ENCODE peak calls at places on chromosomes 12 and 14, in six cellular contexts. One of them, this sample, is unnamed.

GRCh38 chr14:98233656-98234055 is 1038.3 kb downstream of the BCL11B start:
- DNase-seq in cardiac fibroblast: no peak
- DNase-seq in mucosa of descending colon: no peak
- DNase-seq in astrocyte of the spinal cord: no peak
- DNase-seq in pancreas: no peak
- DNase-seq in AG04450: no peak
- DNase-seq in this sample: no peak

GRCh38 chr12:104370989-104371870 is 67.7 kb downstream of the EID3 start:
- DNase-seq in cardiac fibroblast: peak; percentile 58
- DNase-seq in mucosa of descending colon: no peak
- DNase-seq in astrocyte of the spinal cord: peak; percentile 49
- DNase-seq in pancreas: no peak
- DNase-seq in AG04450: no peak
- DNase-seq in this sample: peak; percentile 61

GRCh38 chr12:96711364-96711763 is 195.7 kb upstream of the NEDD1 start:
- DNase-seq in cardiac fibroblast: no peak
- DNase-seq in mucosa of descending colon: no peak
- DNase-seq in astrocyte of the spinal cord: no peak
- DNase-seq in pancreas: no peak
- DNase-seq in AG04450: no peak
- DNase-seq in this sample: no peak

GRCh38 chr12:123267335-123267920 is 4.2 kb downstream of the CDK2AP1 start:
- DNase-seq in cardiac fibroblast: no peak
- DNase-seq in mucosa of descending colon: no peak
- DNase-seq in astrocyte of the spinal cord: no peak
- DNase-seq in pancreas: no peak
- DNase-seq in AG04450: no peak
- DNase-seq in this sample: no peak

GRCh38 chr12:44551631-44552030 is 324.5 kb downstream of the NELL2 start:
- DNase-seq in cardiac fibroblast: no peak
- DNase-seq in mucosa of descending colon: no peak
- DNase-seq in astrocyte of the spinal cord: no peak
- DNase-seq in pancreas: no peak
- DNase-seq in AG04450: no peak
- DNase-seq in this sample: no peak

GRCh38 chr12:104154286-104154685 is 16.3 kb upstream of the NFYB start:
- DNase-seq in cardiac fibroblast: no peak
- DNase-seq in mucosa of descending colon: no peak
- DNase-seq in astrocyte of the spinal cord: no peak
- DNase-seq in pancreas: no peak
- DNase-seq in AG04450: no peak
- DNase-seq in this sample: no peak

GRCh38 chr12:101857043-101857558 is 20.3 kb upstream of the DRAM1 start:
- DNase-seq in cardiac fibroblast: peak; percentile 59
- DNase-seq in mucosa of descending colon: no peak
- DNase-seq in astrocyte of the spinal cord: peak; percentile 18
- DNase-seq in pancreas: no peak
- DNase-seq in AG04450: no peak
- DNase-seq in this sample: peak; percentile 78

GRCh38 chr12:94550964-94551363 is 91.3 kb upstream of the CEP83 start:
- DNase-seq in cardiac fibroblast: no peak
- DNase-seq in mucosa of descending colon: no peak
- DNase-seq in astrocyte of the spinal cord: no peak
- DNase-seq in pancreas: no peak
- DNase-seq in AG04450: no peak
- DNase-seq in this sample: no peak

GRCh38 chr12:111578276-111578970 is 20.7 kb downstream of the ATXN2 start:
- DNase-seq in cardiac fibroblast: peak; percentile 58
- DNase-seq in mucosa of descending colon: no peak
- DNase-seq in astrocyte of the spinal cord: peak; percentile 76
- DNase-seq in pancreas: no peak
- DNase-seq in AG04450: peak; percentile 51
- DNase-seq in this sample: peak; percentile 46

GRCh38 chr14:97107070-97107469 is 309.9 kb downstream of the VRK1 start:
- DNase-seq in cardiac fibroblast: no peak
- DNase-seq in mucosa of descending colon: no peak
- DNase-seq in astrocyte of the spinal cord: no peak
- DNase-seq in pancreas: no peak
- DNase-seq in AG04450: no peak
- DNase-seq in this sample: no peak

GRCh38 chr12:55797550-55797949 is 20.0 kb downstream of the SARNP start:
- DNase-seq in cardiac fibroblast: no peak
- DNase-seq in mucosa of descending colon: no peak
- DNase-seq in astrocyte of the spinal cord: no peak
- DNase-seq in pancreas: no peak
- DNase-seq in AG04450: no peak
- DNase-seq in this sample: no peak

GRCh38 chr12:52493172-52493571 is at the start of gene KRT6A:
- DNase-seq in cardiac fibroblast: no peak
- DNase-seq in mucosa of descending colon: no peak
- DNase-seq in astrocyte of the spinal cord: no peak
- DNase-seq in pancreas: no peak
- DNase-seq in AG04450: no peak
- DNase-seq in this sample: no peak

GRCh38 chr12:32697445-32697844 is 18.3 kb downstream of the DNM1L start:
- DNase-seq in cardiac fibroblast: no peak
- DNase-seq in mucosa of descending colon: no peak
- DNase-seq in astrocyte of the spinal cord: no peak
- DNase-seq in pancreas: no peak
- DNase-seq in AG04450: no peak
- DNase-seq in this sample: no peak

GRCh38 chr14:100341301-100342031 is 18.3 kb downstream of the SLC25A47 start:
- DNase-seq in cardiac fibroblast: peak; percentile 75
- DNase-seq in mucosa of descending colon: peak; percentile 21
- DNase-seq in astrocyte of the spinal cord: peak; percentile 76
- DNase-seq in pancreas: peak; percentile 67
- DNase-seq in AG04450: peak; percentile 55
- DNase-seq in this sample: peak; percentile 87

DNA sequence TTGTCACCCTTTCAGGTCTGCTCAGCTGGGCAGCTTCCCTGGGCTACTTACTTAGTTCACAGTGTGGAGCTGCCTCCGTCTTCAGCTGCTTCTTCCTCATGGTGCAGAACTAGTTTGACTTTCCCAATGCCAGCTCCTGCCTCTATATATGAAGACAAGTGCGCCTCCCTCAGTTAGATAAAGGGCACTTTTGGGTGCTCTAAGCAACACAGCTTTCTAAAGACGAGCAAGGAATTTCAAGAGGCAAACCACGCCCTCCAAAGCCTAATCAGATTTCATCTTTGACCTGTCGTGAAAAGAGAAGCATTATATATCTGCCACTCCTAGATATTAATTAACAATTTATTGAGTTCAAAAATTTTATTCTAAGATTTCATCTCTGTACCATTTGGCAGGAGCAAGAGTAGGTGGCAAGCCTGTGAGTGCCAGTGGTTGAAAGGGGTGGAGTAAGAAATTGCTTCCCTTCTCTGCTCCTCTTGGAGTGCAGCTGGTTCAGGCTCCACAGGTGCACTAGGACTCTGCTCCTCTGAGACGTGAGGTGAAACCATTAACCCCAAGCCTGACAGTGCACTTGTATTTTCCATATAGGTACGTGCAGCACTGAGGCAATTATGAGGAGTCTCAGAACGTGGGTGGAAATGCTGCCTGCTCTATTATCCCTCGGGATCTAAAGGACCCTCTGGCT is 2.1 kb upstream of the SLC11A2 start:
- DNase-seq in cardiac fibroblast: peak; percentile 59
- DNase-seq in mucosa of descending colon: peak; percentile 54
- DNase-seq in astrocyte of the spinal cord: peak; percentile 43
- DNase-seq in pancreas: peak; percentile 24
- DNase-seq in AG04450: no peak
- DNase-seq in this sample: peak; percentile 57
- TF ChIP-seq CTCF in cardiac fibroblast: peak; percentile 42
- TF ChIP-seq CTCF in mucosa of descending colon: no peak
- TF ChIP-seq CTCF in astrocyte of the spinal cord: peak; percentile 29
- TF ChIP-seq CTCF in pancreas: no peak
- TF ChIP-seq CTCF in AG04450: peak; percentile 39
- TF ChIP-seq CTCF in this sample: peak; percentile 41

GRCh38 chr14:69260979-69261605 is 1.1 kb downstream of the GALNT16 start:
- DNase-seq in cardiac fibroblast: no peak
- DNase-seq in mucosa of descending colon: peak; percentile 38
- DNase-seq in astrocyte of the spinal cord: no peak
- DNase-seq in pancreas: peak; percentile 44
- DNase-seq in AG04450: no peak
- DNase-seq in this sample: no peak

GRCh38 chr14:69262516-69262915 is 2.6 kb downstream of the GALNT16 start:
- DNase-seq in cardiac fibroblast: no peak
- DNase-seq in mucosa of descending colon: no peak
- DNase-seq in astrocyte of the spinal cord: no peak
- DNase-seq in pancreas: no peak
- DNase-seq in AG04450: no peak
- DNase-seq in this sample: no peak

GRCh38 chr14:69260246-69260978 is 454 bp downstream of the GALNT16 start:
- DNase-seq in cardiac fibroblast: peak; percentile 19
- DNase-seq in mucosa of descending colon: no peak
- DNase-seq in astrocyte of the spinal cord: no peak
- DNase-seq in pancreas: no peak
- DNase-seq in AG04450: no peak
- DNase-seq in this sample: no peak

GRCh38 chr14:69263364-69263763 is 3.4 kb downstream of the GALNT16 start:
- DNase-seq in cardiac fibroblast: peak; percentile 94
- DNase-seq in mucosa of descending colon: peak; percentile 21
- DNase-seq in astrocyte of the spinal cord: peak; percentile 93
- DNase-seq in pancreas: no peak
- DNase-seq in AG04450: peak; percentile 59
- DNase-seq in this sample: peak; percentile 99

DNA sequence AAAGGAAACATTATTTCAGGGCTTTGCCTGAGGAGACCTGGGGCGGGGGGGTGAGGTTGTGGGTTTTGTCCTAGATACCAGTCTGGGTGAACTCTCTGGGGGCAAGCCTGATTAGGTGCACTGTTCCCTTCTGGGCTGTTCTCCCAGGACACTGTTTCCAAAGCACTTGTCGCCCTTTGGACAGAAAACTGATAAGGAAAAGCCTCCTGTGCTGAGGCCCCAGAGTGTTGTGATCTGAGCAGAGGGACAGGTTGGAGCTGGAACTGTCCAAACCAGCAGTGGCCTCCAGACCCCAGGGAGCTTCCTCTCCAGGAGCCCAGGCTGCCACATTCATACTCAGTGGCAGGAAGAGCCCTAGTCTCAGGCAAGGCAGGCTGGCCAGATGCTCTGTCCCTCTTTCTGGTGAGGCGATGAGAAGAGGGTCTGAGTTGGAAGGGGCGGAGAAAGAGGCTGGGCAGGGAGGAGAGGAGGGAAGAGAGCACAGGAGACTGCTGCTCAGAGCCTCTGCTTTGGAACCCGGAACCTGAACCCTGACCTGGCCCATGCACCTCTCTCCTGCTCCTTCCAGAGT is 1.9 kb downstream of the GALNT16 start:
- DNase-seq in cardiac fibroblast: no peak
- DNase-seq in mucosa of descending colon: no peak
- DNase-seq in astrocyte of the spinal cord: no peak
- DNase-seq in pancreas: no peak
- DNase-seq in AG04450: no peak
- DNase-seq in this sample: no peak
- H3K4me3 ChIP-seq in cardiac fibroblast: no peak overlapping the region
- H3K4me3 ChIP-seq in mucosa of descending colon: no peak overlapping the region
- H3K4me3 ChIP-seq in astrocyte of the spinal cord: no peak overlapping the region
- H3K4me3 ChIP-seq in pancreas: peak overlapping the region; percentile 68
- H3K4me3 ChIP-seq in AG04450: no peak overlapping the region
- H3K4me3 ChIP-seq in this sample: peak overlapping the region; percentile 71

GRCh38 chr12:25829192-25829591 is 129.3 kb upstream of the RASSF8 start:
- DNase-seq in cardiac fibroblast: peak; percentile 99
- DNase-seq in mucosa of descending colon: peak; percentile 2
- DNase-seq in astrocyte of the spinal cord: peak; percentile 86
- DNase-seq in pancreas: no peak
- DNase-seq in AG04450: peak; percentile 91
- DNase-seq in this sample: peak; percentile 100
- TF ChIP-seq CTCF in cardiac fibroblast: peak; percentile 19
- TF ChIP-seq CTCF in mucosa of descending colon: no peak
- TF ChIP-seq CTCF in astrocyte of the spinal cord: no peak
- TF ChIP-seq CTCF in pancreas: no peak
- TF ChIP-seq CTCF in AG04450: no peak
- TF ChIP-seq CTCF in this sample: peak; percentile 51

DNA sequence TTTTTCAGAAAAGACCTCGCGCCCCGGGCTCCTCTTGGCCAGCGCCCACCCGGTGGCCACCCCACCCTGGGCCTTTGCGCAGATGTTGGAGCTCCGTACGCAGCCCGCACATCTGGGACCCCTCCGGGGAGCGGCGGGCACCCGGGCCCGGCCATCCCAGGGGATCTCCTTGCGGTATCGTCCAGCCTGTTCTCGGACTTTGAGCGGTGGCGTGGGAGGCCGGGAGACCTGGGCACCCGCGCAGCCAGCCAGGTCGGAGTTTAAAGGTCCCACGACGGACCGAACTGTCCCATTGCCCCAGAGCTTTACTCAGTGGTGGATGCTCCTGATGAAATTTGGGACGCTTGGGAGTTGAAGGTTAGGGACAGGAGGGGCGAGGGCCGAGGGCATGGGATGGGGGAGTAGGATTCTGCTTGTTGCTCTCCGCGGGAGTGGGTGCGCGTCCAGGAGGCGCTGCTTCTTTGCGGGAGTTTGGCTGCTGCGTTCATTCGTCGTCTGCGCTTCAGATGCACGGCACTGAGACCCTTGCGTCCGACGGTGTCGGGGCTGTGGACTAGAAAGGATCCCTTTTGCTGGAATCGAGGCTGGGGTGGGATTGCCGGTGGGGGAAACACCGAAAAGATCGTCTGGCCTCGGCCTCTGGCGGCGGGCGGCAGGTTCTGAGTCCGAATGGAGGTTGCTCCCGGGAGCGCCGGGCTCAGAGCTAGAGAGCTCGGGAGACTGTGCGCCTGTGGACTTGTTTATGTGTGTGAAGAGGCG is 1.4 kb downstream of the NTF3 start:
- DNase-seq in cardiac fibroblast: no peak
- DNase-seq in mucosa of descending colon: peak; percentile 18
- DNase-seq in astrocyte of the spinal cord: no peak
- DNase-seq in pancreas: no peak
- DNase-seq in AG04450: no peak
- DNase-seq in this sample: no peak
- H3K4me3 ChIP-seq in cardiac fibroblast: no peak overlapping the region
- H3K4me3 ChIP-seq in mucosa of descending colon: no peak overlapping the region
- H3K4me3 ChIP-seq in astrocyte of the spinal cord: peak overlapping the region; percentile 50
- H3K4me3 ChIP-seq in pancreas: peak overlapping the region; percentile 22
- H3K4me3 ChIP-seq in AG04450: peak overlapping the region; percentile 94
- H3K4me3 ChIP-seq in this sample: no peak overlapping the region

DNA sequence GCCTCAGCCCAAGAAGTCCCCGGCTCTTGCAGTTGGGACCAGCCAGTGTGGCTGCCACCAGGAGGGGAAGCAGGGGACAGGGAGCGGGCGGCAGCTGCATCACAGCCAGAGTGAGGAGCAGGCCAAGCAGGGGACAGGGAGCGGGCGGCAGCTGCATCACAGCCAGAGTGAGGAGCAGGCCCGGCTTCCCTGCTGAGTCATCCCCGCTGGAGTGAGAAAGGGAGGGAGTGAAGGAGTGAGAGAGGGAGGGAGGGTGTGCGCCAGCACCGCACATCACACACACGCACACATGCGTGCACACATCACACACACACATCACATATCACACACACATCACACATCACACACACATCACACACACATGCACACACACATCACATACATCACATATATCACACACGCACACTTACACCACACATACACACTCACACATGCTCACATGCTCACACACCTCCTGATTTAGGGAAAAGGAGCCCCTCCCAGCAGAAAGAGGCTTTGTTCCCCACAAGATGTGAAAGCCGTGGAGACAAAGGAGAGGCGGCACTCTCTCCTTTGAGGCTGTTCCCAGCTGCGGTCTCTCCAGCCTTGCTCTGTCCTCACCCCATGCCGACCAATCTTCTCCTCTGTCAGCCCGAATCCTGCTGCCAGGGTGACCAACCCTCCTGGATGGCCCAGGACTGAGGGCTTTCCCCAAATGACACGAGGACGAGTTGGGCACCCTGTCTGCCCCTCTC is 16.8 kb upstream of the ZDHHC22 start:
- DNase-seq in cardiac fibroblast: peak; percentile 71
- DNase-seq in mucosa of descending colon: no peak
- DNase-seq in astrocyte of the spinal cord: peak; percentile 47
- DNase-seq in pancreas: no peak
- DNase-seq in AG04450: peak; percentile 30
- DNase-seq in this sample: peak; percentile 75
- TF ChIP-seq CTCF in cardiac fibroblast: no peak
- TF ChIP-seq CTCF in mucosa of descending colon: no peak
- TF ChIP-seq CTCF in astrocyte of the spinal cord: no peak
- TF ChIP-seq CTCF in pancreas: no peak
- TF ChIP-seq CTCF in AG04450: no peak
- TF ChIP-seq CTCF in this sample: no peak

This sample was measured in fibroblast of the aortic adventitia.